ENCODE peak calls at places on chromosomes 1 and 21, in five cellular contexts. R is HT-29; P is T-helper 17 cell; G is stimulated activated CD4-positive, alpha-beta T cell treated with anti-CD3 and anti-CD28 coated beads, TNF-alpha, amount 100 ng/mL, for 1 hour; O is uterus. F is an unnamed sample.

GRCh38 chr1:248858096-248858890 is 592 bp downstream of the ZNF692 start:
- DNase-seq in R (peak; percentile 85), P (no peak), G (no peak), O (peak; percentile 55), F (peak; percentile 78)

GRCh38 chr1:22503721-22504410 is 52.2 kb downstream of the ZBTB40 start:
- DNase-seq in R (no peak), P (no peak), G (no peak), O (no peak), F (no peak)

GRCh38 chr1:7553042-7553690 is 217.9 kb upstream of the VAMP3 start:
- DNase-seq in R (no peak), P (no peak), G (no peak), O (no peak), F (no peak)

GRCh38 chr1:219549215-219549614 is 63.7 kb downstream of the ZC3H11B start:
- DNase-seq in R (no peak), P (no peak), G (no peak), O (no peak), F (no peak)

GRCh38 chr1:24491577-24492360 is 10.9 kb upstream of the RCAN3 start:
- DNase-seq in R (no peak), P (no peak), G (no peak), O (no peak), F (no peak)

GRCh38 chr1:220884109-220884980 is 5.1 kb downstream of the HLX start:
- DNase-seq in R (no peak), P (no peak), G (no peak), O (no peak), F (no peak)

GRCh38 chr1:166627583-166627982 is 211.7 kb upstream of the POGK start:
- DNase-seq in R (no peak), P (no peak), G (no peak), O (no peak), F (no peak)

GRCh38 chr21:44568261-44568660 is 5.3 kb upstream of the KRTAP10-4 start:
- DNase-seq in R (no peak), P (no peak), G (no peak), O (no peak), F (no peak)

GRCh38 chr1:210822897-210823296 is 311.1 kb downstream of the KCNH1 start:
- DNase-seq in R (no peak), P (no peak), G (no peak), O (no peak), F (no peak)

GRCh38 chr1:48532976-48533375 is 61.0 kb upstream of the SPATA6 start:
- DNase-seq in R (no peak), P (no peak), G (no peak), O (no peak), F (no peak)

GRCh38 chr1:223089250-223089649 is 53.8 kb downstream of the TLR5 start:
- DNase-seq in R (no peak), P (no peak), G (no peak), O (no peak), F (no peak)

GRCh38 chr1:94544706-94545490 is 3.3 kb upstream of the F3 start:
- DNase-seq in R (no peak), P (no peak), G (no peak), O (no peak), F (no peak)

GRCh38 chr1:19352839-19353238 is 40.7 kb downstream of the SLC66A1 start:
- DNase-seq in R (no peak), P (no peak), G (no peak), O (no peak), F (no peak)

GRCh38 chr1:15346356-15347030 is 63.2 kb upstream of the EFHD2 start:
- DNase-seq in R (no peak), P (no peak), G (no peak), O (no peak), F (no peak)

GRCh38 chr1:155454096-155454495 is 108.5 kb downstream of the ASH1L start:
- DNase-seq in R (no peak), P (no peak), G (no peak), O (no peak), F (no peak)

GRCh38 chr1:175477248-175477647 is 266.1 kb downstream of the TNR start:
- DNase-seq in R (no peak), P (no peak), G (no peak), O (no peak), F (no peak)

GRCh38 chr1:17731460-17731859 is 23.7 kb upstream of the ACTL8 start:
- DNase-seq in R (no peak), P (no peak), G (no peak), O (no peak), F (no peak)

GRCh38 chr1:227225715-227226346 is 92.5 kb downstream of the CDC42BPA start:
- DNase-seq in R (peak; percentile 5), P (no peak), G (no peak), O (no peak), F (no peak)

GRCh38 chr1:94275116-94275515 is 37.7 kb upstream of the ARHGAP29 start:
- DNase-seq in R (no peak), P (no peak), G (no peak), O (no peak), F (no peak)

GRCh38 chr1:165954940-165955339 is 127.5 kb downstream of the UCK2 start:
- DNase-seq in R (no peak), P (no peak), G (no peak), O (no peak), F (no peak)

GRCh38 chr1:65002508-65003315 is 36.4 kb upstream of the JAK1 start:
- DNase-seq in R (peak; percentile 42), P (peak; percentile 57), G (peak; percentile 43), O (peak; percentile 96), F (peak; percentile 81)

GRCh38 chr21:42666023-42666747 is 12.8 kb downstream of the PDE9A start:
- DNase-seq in R (no peak), P (no peak), G (no peak), O (no peak), F (no peak)

GRCh38 chr1:27109103-27109822 is 45.7 kb downstream of the SLC9A1 start:
- DNase-seq in R (peak; percentile 60), P (no peak), G (no peak), O (no peak), F (no peak)

F was measured in prostate gland.